ENCODE peak calls at places on chromosomes 3 and 15, in ten cellular contexts. B is fibroblast of lung, Q is keratinocyte, X is cardiac muscle cell, T is DND-41, G is tibial artery, D is heart left ventricle, R is left ventricle myocardium inferior, N is neuronal stem cell, W is brain microvascular endothelial cell. S is an unnamed sample.

GRCh38 chr3:140128217-140129137 is 193.5 kb downstream of the CLSTN2 start:
- DNase-seq in B (no peak), Q (no peak), X (peak), T (peak), G (no peak), D (peak), R (peak), N (peak), W (peak), S (peak)

GRCh38 chr15:55799287-55800212 is 56.6 kb upstream of the PRTG start:
- DNase-seq in B (peak), Q (no peak), X (peak), T (peak), G (no peak), D (no peak), R (peak), N (peak), W (peak), S (peak)

GRCh38 chr3:185067173-185067572 is 85.7 kb downstream of the C3orf70 start:
- DNase-seq in B (no peak), Q (no peak), X (no peak), T (no peak), G (no peak), D (no peak), R (no peak), N (no peak), W (no peak), S (no peak)

GRCh38 chr15:74387141-74387541 is 19.7 kb upstream of the CYP11A1 start:
- DNase-seq in B (no peak), Q (no peak), X (no peak), T (peak), G (no peak), D (no peak), R (no peak), N (no peak), W (no peak), S (no peak)

GRCh38 chr3:188051801-188052228 is 102.1 kb upstream of the LPP start:
- DNase-seq in B (peak), Q (no peak), X (no peak), T (no peak), G (peak), D (peak), R (peak), N (no peak), W (peak), S (no peak)

GRCh38 chr15:83092309-83092976 is 15.0 kb upstream of the TM6SF1 start:
- DNase-seq in B (peak), Q (no peak), X (peak), T (no peak), G (peak), D (peak), R (no peak), N (no peak), W (peak), S (peak)

GRCh38 chr3:45140392-45140791 is 5.8 kb downstream of the CDCP1 start:
- DNase-seq in B (peak), Q (no peak), X (no peak), T (no peak), G (no peak), D (no peak), R (no peak), N (no peak), W (no peak), S (no peak)

GRCh38 chr3:128492353-128493220 is at the start of gene GATA2:
- DNase-seq in B (no peak), Q (no peak), X (peak), T (no peak), G (peak), D (peak), R (no peak), N (no peak), W (no peak), S (no peak)

GRCh38 chr3:184258926-184259325 is 2.4 kb downstream of the CAMK2N2 start:
- DNase-seq in B (no peak), Q (no peak), X (no peak), T (no peak), G (no peak), D (no peak), R (no peak), N (no peak), W (no peak), S (no peak)

GRCh38 chr15:86300371-86301106 is 220.9 kb downstream of the AGBL1 start:
- DNase-seq in B (no peak), Q (no peak), X (no peak), T (no peak), G (no peak), D (no peak), R (no peak), N (no peak), W (no peak), S (no peak)

GRCh38 chr15:48507416-48508065 is 138.0 kb downstream of the FBN1 start:
- DNase-seq in B (peak), Q (no peak), X (peak), T (peak), G (no peak), D (no peak), R (no peak), N (peak), W (peak), S (peak)

GRCh38 chr3:5035113-5035512 is 55.9 kb downstream of the BHLHE40 start:
- DNase-seq in B (no peak), Q (no peak), X (no peak), T (no peak), G (no peak), D (no peak), R (no peak), N (no peak), W (no peak), S (no peak)

GRCh38 chr3:185677146-185677829 is 91.2 kb downstream of the SENP2 start:
- DNase-seq in B (peak), Q (peak), X (peak), T (peak), G (no peak), D (no peak), R (no peak), N (peak), W (peak), S (peak)

GRCh38 chr3:46239301-46239938 is 2.8 kb upstream of the CCR3 start:
- DNase-seq in B (no peak), Q (no peak), X (no peak), T (no peak), G (no peak), D (no peak), R (no peak), N (no peak), W (no peak), S (no peak)

GRCh38 chr3:157837341-157837740 is 268.9 kb downstream of the SHOX2 start:
- DNase-seq in B (peak), Q (no peak), X (no peak), T (no peak), G (no peak), D (no peak), R (no peak), N (no peak), W (no peak), S (no peak)

GRCh38 chr3:143121240-143122088 is 1.9 kb downstream of the CHST2 start:
- DNase-seq in B (peak), Q (no peak), X (peak), T (peak), G (no peak), D (peak), R (peak), N (peak), W (peak), S (peak)

GRCh38 chr15:100762289-100762688 is 117.3 kb upstream of the ALDH1A3 start:
- DNase-seq in B (no peak), Q (no peak), X (no peak), T (no peak), G (no peak), D (no peak), R (no peak), N (no peak), W (no peak), S (no peak)

GRCh38 chr3:172096881-172097420 is 57.6 kb downstream of the FNDC3B start:
- DNase-seq in B (peak), Q (peak), X (peak), T (no peak), G (no peak), D (no peak), R (no peak), N (no peak), W (peak), S (no peak)

GRCh38 chr3:121063628-121064027 is 155.6 kb downstream of the STXBP5L start:
- DNase-seq in B (no peak), Q (no peak), X (no peak), T (no peak), G (no peak), D (no peak), R (no peak), N (no peak), W (no peak), S (no peak)

GRCh38 chr3:88321696-88322095 is 171.9 kb downstream of the C3orf38 start:
- DNase-seq in B (no peak), Q (no peak), X (no peak), T (no peak), G (no peak), D (no peak), R (no peak), N (no peak), W (peak), S (no peak)

GRCh38 chr15:75230524-75231371 is 27.4 kb upstream of the GOLGA6C start:
- DNase-seq in B (no peak), Q (no peak), X (no peak), T (no peak), G (peak), D (no peak), R (peak), N (no peak), W (no peak), S (peak)

DNA sequence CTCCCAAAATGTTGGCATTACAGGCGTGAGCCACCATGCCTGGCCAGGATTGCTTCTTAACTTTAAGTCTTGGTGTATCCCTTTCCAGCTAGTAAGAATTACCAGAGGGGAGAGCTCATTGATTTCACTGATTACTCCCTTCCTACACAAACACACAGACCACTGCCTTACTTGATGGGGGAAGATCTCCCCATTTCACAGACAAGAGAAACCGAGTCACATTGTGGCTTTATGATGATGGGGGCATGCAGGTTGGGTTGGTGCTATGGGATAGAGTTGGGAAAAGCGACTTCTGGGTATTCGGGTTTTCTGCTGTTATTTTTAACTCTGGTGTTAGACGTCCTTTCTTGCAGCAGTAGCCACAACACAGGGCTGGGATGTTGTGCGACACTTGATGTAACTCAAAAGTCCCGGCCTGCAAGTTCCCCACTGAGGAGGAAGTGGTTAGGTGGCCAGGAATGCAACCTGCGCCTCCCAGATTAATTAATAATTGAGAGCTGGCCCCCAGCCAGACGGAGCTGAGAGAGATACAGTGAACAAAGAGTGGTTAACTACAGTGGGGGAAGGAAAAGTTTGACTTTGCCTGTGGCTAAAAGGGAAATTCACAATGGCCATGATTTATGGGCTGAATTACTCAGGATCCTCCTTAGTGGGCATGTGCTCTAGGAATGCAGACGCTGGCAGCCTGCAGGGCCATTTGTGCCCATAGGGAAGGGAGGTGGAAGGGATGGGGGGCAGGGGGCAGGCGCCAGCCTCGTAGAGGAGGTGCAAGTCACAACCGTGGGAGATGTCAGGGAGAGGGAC is 63.6 kb downstream of the SMAD6 start:
- DNase-seq in B (no peak), Q (peak), X (no peak), T (no peak), G (peak), D (peak), R (peak), N (no peak), W (no peak), S (no peak)
- H3K27ac ChIP-seq in B (no peak), Q (no peak), X (peak), T (no peak), G (peak), D (peak), R (peak), N (no peak), W (no peak), S (no peak)

DNA sequence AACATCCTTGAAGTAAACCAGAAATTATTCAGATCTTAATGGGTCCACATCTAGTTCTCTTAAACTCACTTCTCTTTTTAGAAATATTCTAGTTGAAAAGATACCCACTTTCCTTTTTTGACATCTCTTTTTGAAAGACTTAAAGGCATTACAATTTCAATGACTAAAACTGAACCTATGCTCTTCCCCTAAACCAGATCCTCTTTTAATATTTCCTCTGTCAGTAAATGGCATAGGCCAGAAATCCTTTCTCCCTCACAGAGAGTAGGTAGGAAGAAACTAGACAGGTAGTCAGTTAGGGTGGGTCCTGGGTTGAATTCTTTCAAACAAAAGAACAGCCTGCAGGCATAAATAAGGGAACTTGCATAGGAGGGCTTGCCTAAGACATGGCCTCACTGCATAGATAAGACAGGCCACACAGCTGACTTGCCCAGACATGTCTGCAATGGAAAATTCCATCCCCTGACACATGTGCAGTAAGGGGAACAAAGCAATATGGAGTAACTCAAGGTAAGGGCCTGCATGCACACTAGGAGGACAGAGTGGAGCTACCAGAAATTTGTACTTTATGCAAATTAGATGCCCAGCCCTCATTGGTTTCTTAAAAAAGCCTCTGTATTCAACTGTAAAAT is 23.2 kb downstream of the PLSCR5 start:
- DNase-seq in B (no peak), Q (peak), X (no peak), T (no peak), G (no peak), D (no peak), R (no peak), N (no peak), W (peak), S (no peak)
- H3K27ac ChIP-seq in B (no peak), Q (peak), X (no peak), T (no peak), G (no peak), D (no peak), R (no peak), N (no peak), W (no peak), S (no peak)

GRCh38 chr3:53253707-53254106 is 2.1 kb downstream of the TKT start:
- DNase-seq in B (no peak), Q (no peak), X (no peak), T (no peak), G (no peak), D (no peak), R (no peak), N (no peak), W (no peak), S (no peak)
- H3K27ac ChIP-seq in B (peak), Q (peak), X (no peak), T (peak), G (no peak), D (no peak), R (peak), N (no peak), W (no peak), S (peak)

GRCh38 chr3:66574091-66574490 is 73.3 kb upstream of the LRIG1 start:
- DNase-seq in B (no peak), Q (no peak), X (no peak), T (no peak), G (no peak), D (no peak), R (no peak), N (no peak), W (no peak), S (peak)
- H3K27ac ChIP-seq in B (no peak), Q (no peak), X (no peak), T (no peak), G (no peak), D (no peak), R (no peak), N (no peak), W (no peak), S (peak)

GRCh38 chr3:65861718-65862117 is 177.0 kb downstream of the MAGI1 start:
- DNase-seq in B (no peak), Q (no peak), X (no peak), T (no peak), G (no peak), D (no peak), R (no peak), N (no peak), W (no peak), S (no peak)
- H3K27ac ChIP-seq in B (no peak), Q (no peak), X (no peak), T (no peak), G (no peak), D (no peak), R (no peak), N (no peak), W (no peak), S (no peak)

GRCh38 chr15:90114451-90114901 is 12.2 kb upstream of the IDH2 start:
- DNase-seq in B (peak), Q (no peak), X (no peak), T (no peak), G (no peak), D (no peak), R (no peak), N (no peak), W (no peak), S (no peak)
- H3K27ac ChIP-seq in B (no peak), Q (no peak), X (no peak), T (no peak), G (no peak), D (no peak), R (no peak), N (no peak), W (no peak), S (no peak)

GRCh38 chr15:28118083-28118482 is 19.0 kb upstream of the OCA2 start:
- DNase-seq in B (no peak), Q (no peak), X (no peak), T (no peak), G (no peak), D (no peak), R (no peak), N (no peak), W (no peak), S (no peak)

GRCh38 chr15:28115871-28116270 is 16.8 kb upstream of the OCA2 start:
- DNase-seq in B (no peak), Q (no peak), X (no peak), T (no peak), G (no peak), D (no peak), R (no peak), N (no peak), W (no peak), S (no peak)

GRCh38 chr15:28117591-28117990 is 18.5 kb upstream of the OCA2 start:
- DNase-seq in B (no peak), Q (no peak), X (no peak), T (no peak), G (no peak), D (no peak), R (no peak), N (no peak), W (no peak), S (no peak)

GRCh38 chr15:28118531-28118930 is 19.4 kb upstream of the OCA2 start:
- DNase-seq in B (no peak), Q (no peak), X (no peak), T (no peak), G (no peak), D (no peak), R (no peak), N (no peak), W (no peak), S (no peak)

GRCh38 chr15:28116521-28117488 is 17.7 kb upstream of the OCA2 start:
- DNase-seq in B (no peak), Q (no peak), X (no peak), T (no peak), G (no peak), D (no peak), R (no peak), N (no peak), W (no peak), S (no peak)
- H3K27ac ChIP-seq in B (no peak), Q (no peak), X (no peak), T (no peak), G (no peak), D (no peak), R (no peak), N (no peak), W (no peak), S (no peak)

GRCh38 chr3:119514637-119515036 is 16.3 kb downstream of the TIMMDC1 start:
- DNase-seq in B (no peak), Q (no peak), X (no peak), T (no peak), G (no peak), D (no peak), R (no peak), N (no peak), W (no peak), S (no peak)

GRCh38 chr3:119517112-119517511 is 18.8 kb downstream of the TIMMDC1 start:
- DNase-seq in B (no peak), Q (no peak), X (peak), T (no peak), G (no peak), D (peak), R (peak), N (no peak), W (no peak), S (no peak)

GRCh38 chr3:119518026-119518425 is 19.7 kb downstream of the TIMMDC1 start:
- DNase-seq in B (no peak), Q (no peak), X (no peak), T (no peak), G (no peak), D (no peak), R (no peak), N (no peak), W (no peak), S (peak)
- H3K27ac ChIP-seq in B (no peak), Q (no peak), X (peak), T (no peak), G (no peak), D (peak), R (peak), N (no peak), W (no peak), S (no peak)

DNA sequence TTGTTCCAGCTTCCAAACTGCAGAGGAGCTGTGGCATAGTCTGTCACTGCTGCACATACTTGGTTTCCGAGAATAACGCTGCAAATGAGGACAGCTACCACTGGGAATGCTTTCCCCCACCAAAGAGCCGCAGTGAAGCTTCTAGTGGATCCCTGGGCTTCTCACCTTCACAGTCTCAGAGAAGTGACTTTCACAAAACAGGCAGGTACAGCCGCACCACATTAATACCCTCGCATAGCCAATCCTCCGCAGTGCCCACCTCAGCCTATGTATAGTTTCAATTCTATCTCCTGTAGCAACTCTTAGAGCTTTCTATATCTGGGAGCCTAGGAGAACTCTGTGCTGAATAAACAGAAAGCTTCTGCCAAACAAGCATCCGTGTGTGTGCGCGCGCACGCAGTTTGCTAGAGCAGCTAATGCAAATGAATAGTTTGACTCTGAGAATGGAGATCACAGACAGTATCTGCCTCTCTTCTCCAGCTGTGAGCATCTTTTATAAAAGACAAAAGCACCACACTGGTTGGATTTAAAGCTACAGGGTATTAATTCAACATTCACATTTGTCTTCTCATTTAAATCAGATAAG is 81.9 kb upstream of the PLXND1 start:
- DNase-seq in B (peak), Q (no peak), X (peak), T (no peak), G (peak), D (peak), R (peak), N (peak), W (peak), S (no peak)
- H3K27ac ChIP-seq in B (peak), Q (no peak), X (peak), T (no peak), G (peak), D (peak), R (peak), N (peak), W (no peak), S (no peak)